ENCODE peak calls at places on chromosomes 2 and 18, in five cellular contexts. One of them, this sample, is unnamed.
A peak's percentile ranks its signal among the peaks of the same experiment; 100 is the strongest.

GRCh38 chr2:189261431-189261841 is 81.9 kb upstream of the COL5A2 start:
- DNase-seq in kidney tubule cell: no peak
- DNase-seq in SJSA1: peak; percentile 29
- DNase-seq in neural progenitor cell: no peak
- DNase-seq in ELR: peak; percentile 89
- DNase-seq in this sample: peak; percentile 65

GRCh38 chr18:73638709-73639108 is 508.9 kb downstream of the FBXO15 start:
- DNase-seq in kidney tubule cell: peak; percentile 52
- DNase-seq in SJSA1: peak; percentile 21
- DNase-seq in neural progenitor cell: no peak
- DNase-seq in ELR: peak; percentile 71
- DNase-seq in this sample: no peak

GRCh38 chr2:152635635-152636298 is 81.5 kb downstream of the PRPF40A start:
- DNase-seq in kidney tubule cell: peak; percentile 62
- DNase-seq in SJSA1: peak; percentile 45
- DNase-seq in neural progenitor cell: peak; percentile 78
- DNase-seq in ELR: peak; percentile 75
- DNase-seq in this sample: peak; percentile 74

GRCh38 chr18:31555971-31556747 is 35.5 kb upstream of the TTR start:
- DNase-seq in kidney tubule cell: peak; percentile 75
- DNase-seq in SJSA1: peak; percentile 60
- DNase-seq in neural progenitor cell: peak; percentile 59
- DNase-seq in ELR: peak; percentile 57
- DNase-seq in this sample: peak; percentile 71

GRCh38 chr18:23585007-23585871 is 1.1 kb downstream of the NPC1 start:
- DNase-seq in kidney tubule cell: peak; percentile 76
- DNase-seq in SJSA1: peak; percentile 42
- DNase-seq in neural progenitor cell: peak; percentile 28
- DNase-seq in ELR: peak; percentile 82
- DNase-seq in this sample: peak; percentile 71

GRCh38 chr2:46270384-46270783 is 26.8 kb upstream of the EPAS1 start:
- DNase-seq in kidney tubule cell: peak; percentile 35
- DNase-seq in SJSA1: peak; percentile 19
- DNase-seq in neural progenitor cell: no peak
- DNase-seq in ELR: peak; percentile 65
- DNase-seq in this sample: peak; percentile 89

GRCh38 chr2:62202019-62202722 is 6.3 kb downstream of the B3GNT2 start:
- DNase-seq in kidney tubule cell: no peak
- DNase-seq in SJSA1: no peak
- DNase-seq in neural progenitor cell: no peak
- DNase-seq in ELR: no peak
- DNase-seq in this sample: no peak

GRCh38 chr2:30690126-30690561 is 117.1 kb downstream of the CAPN13 start:
- DNase-seq in kidney tubule cell: no peak
- DNase-seq in SJSA1: no peak
- DNase-seq in neural progenitor cell: no peak
- DNase-seq in ELR: no peak
- DNase-seq in this sample: no peak

GRCh38 chr2:176911-177310 is 86.9 kb downstream of the SH3YL1 start:
- DNase-seq in kidney tubule cell: peak; percentile 56
- DNase-seq in SJSA1: peak; percentile 84
- DNase-seq in neural progenitor cell: no peak
- DNase-seq in ELR: no peak
- DNase-seq in this sample: peak; percentile 48

GRCh38 chr18:50816767-50817166 is 3.0 kb downstream of the MRO start:
- DNase-seq in kidney tubule cell: peak; percentile 73
- DNase-seq in SJSA1: no peak
- DNase-seq in neural progenitor cell: peak; percentile 33
- DNase-seq in ELR: no peak
- DNase-seq in this sample: no peak

GRCh38 chr2:127064642-127065250 is 42.2 kb downstream of the BIN1 start:
- DNase-seq in kidney tubule cell: peak; percentile 98
- DNase-seq in SJSA1: peak; percentile 98
- DNase-seq in neural progenitor cell: peak; percentile 63
- DNase-seq in ELR: peak; percentile 98
- DNase-seq in this sample: peak; percentile 97

GRCh38 chr2:3692375-3692774 is 11.0 kb upstream of the DCDC2C start:
- DNase-seq in kidney tubule cell: peak; percentile 38
- DNase-seq in SJSA1: no peak
- DNase-seq in neural progenitor cell: peak; percentile 56
- DNase-seq in ELR: peak; percentile 21
- DNase-seq in this sample: peak; percentile 66

GRCh38 chr2:73920577-73921545 is 5.8 kb upstream of the DGUOK start:
- DNase-seq in kidney tubule cell: peak; percentile 22
- DNase-seq in SJSA1: peak; percentile 19
- DNase-seq in neural progenitor cell: peak; percentile 84
- DNase-seq in ELR: peak; percentile 63
- DNase-seq in this sample: peak; percentile 87

GRCh38 chr2:189287982-189288494 is 108.5 kb upstream of the COL5A2 start:
- DNase-seq in kidney tubule cell: peak; percentile 56
- DNase-seq in SJSA1: peak; percentile 87
- DNase-seq in neural progenitor cell: peak; percentile 72
- DNase-seq in ELR: peak; percentile 89
- DNase-seq in this sample: peak; percentile 89

GRCh38 chr2:148021059-148021985 is at the start of gene MBD5:
- DNase-seq in kidney tubule cell: peak; percentile 45
- DNase-seq in SJSA1: no peak
- DNase-seq in neural progenitor cell: peak; percentile 78
- DNase-seq in ELR: peak; percentile 52
- DNase-seq in this sample: peak; percentile 84

GRCh38 chr2:151808258-151809072 is 19.8 kb downstream of the ARL5A start:
- DNase-seq in kidney tubule cell: peak; percentile 31
- DNase-seq in SJSA1: no peak
- DNase-seq in neural progenitor cell: peak; percentile 14
- DNase-seq in ELR: peak; percentile 46
- DNase-seq in this sample: no peak